ENCODE peak calls at places on chromosomes 7 and 10, in five cellular contexts. C, K, V, D and H are unnamed samples.

GRCh38 chr10:95906675-95907453 is 911 bp upstream of the CC2D2B start:
- DNase-seq in V (peak; percentile 63), C (peak; percentile 58), D (peak; percentile 11), K (no peak), H (peak; percentile 74)

GRCh38 chr10:42738669-42739068 is 43.9 kb upstream of the BMS1 start:
- DNase-seq in V (no peak), D (no peak), K (no peak), C (no peak), H (no peak)

GRCh38 chr7:128172963-128173362 is 68.1 kb upstream of the LEP start:
- DNase-seq in C (no peak), D (no peak), V (no peak), K (no peak), H (no peak)

GRCh38 chr10:73263948-73264347 is 11.5 kb upstream of the MRPS16 start:
- DNase-seq in V (no peak), K (no peak), D (no peak), C (peak; percentile 17), H (peak; percentile 39)

GRCh38 chr10:88196298-88196697 is 332.9 kb downstream of the PTEN start:
- DNase-seq in C (no peak), V (no peak), D (no peak), K (no peak), H (peak; percentile 14)

GRCh38 chr10:51224610-51225230 is 150.4 kb downstream of the PRKG1 start:
- DNase-seq in C (no peak), V (no peak), D (no peak), K (no peak), H (no peak)

GRCh38 chr10:11095374-11095785 is 77.7 kb downstream of the CELF2 start:
- DNase-seq in V (no peak), K (no peak), C (no peak), D (no peak), H (no peak)

GRCh38 chr10:114917927-114918672 is 19.9 kb upstream of the TRUB1 start:
- DNase-seq in D (no peak), V (no peak), K (no peak), C (no peak), H (no peak)

GRCh38 chr10:97101166-97101940 is 84.4 kb downstream of the SLIT1 start:
- DNase-seq in K (no peak), D (no peak), V (no peak), C (no peak), H (no peak)

GRCh38 chr7:51869452-51869851 is 552.8 kb upstream of the COBL start:
- DNase-seq in C (no peak), K (no peak), V (no peak), D (no peak), H (no peak)

GRCh38 chr10:16440396-16441105 is 3.7 kb downstream of the PTER start:
- DNase-seq in K (no peak), C (no peak), D (no peak), V (peak; percentile 24), H (peak; percentile 13)

GRCh38 chr10:55065185-55065584 is 264.2 kb upstream of the PCDH15 start:
- DNase-seq in K (no peak), V (no peak), D (no peak), C (peak; percentile 85), H (no peak)

GRCh38 chr10:92844746-92845145 is 3.6 kb upstream of the EXOC6 start:
- DNase-seq in C (no peak), D (no peak), K (no peak), V (no peak), H (peak; percentile 23)

GRCh38 chr7:3480197-3480596 is 179.1 kb downstream of the SDK1 start:
- DNase-seq in C (no peak), V (no peak), K (no peak), D (no peak), H (no peak)

GRCh38 chr7:53800746-53801145 is 741.4 kb upstream of the VSTM2A start:
- DNase-seq in V (no peak), C (no peak), K (no peak), D (no peak), H (no peak)

GRCh38 chr7:27277628-27278027 is 35.0 kb downstream of the EVX1 start:
- DNase-seq in D (no peak), V (peak; percentile 80), C (peak; percentile 35), K (no peak), H (peak; percentile 11)

GRCh38 chr10:126872768-126873167 is 32.5 kb upstream of the DOCK1 start:
- DNase-seq in D (peak; percentile 11), K (no peak), V (no peak), C (no peak), H (no peak)

GRCh38 chr7:6123843-6124242 is 92.7 kb downstream of the ANKRD61 start:
- DNase-seq in C (no peak), K (no peak), D (no peak), V (no peak), H (no peak)
- H3K36me3 ChIP-seq in C (peaks cover 59% of the 10 kb centered on the region), K (peaks cover 12% of the 10 kb centered on the region), D (peaks cover 23% of the 10 kb centered on the region), V (no peaks in the 10 kb centered on the region), H (peaks cover 12% of the 10 kb centered on the region)

DNA sequence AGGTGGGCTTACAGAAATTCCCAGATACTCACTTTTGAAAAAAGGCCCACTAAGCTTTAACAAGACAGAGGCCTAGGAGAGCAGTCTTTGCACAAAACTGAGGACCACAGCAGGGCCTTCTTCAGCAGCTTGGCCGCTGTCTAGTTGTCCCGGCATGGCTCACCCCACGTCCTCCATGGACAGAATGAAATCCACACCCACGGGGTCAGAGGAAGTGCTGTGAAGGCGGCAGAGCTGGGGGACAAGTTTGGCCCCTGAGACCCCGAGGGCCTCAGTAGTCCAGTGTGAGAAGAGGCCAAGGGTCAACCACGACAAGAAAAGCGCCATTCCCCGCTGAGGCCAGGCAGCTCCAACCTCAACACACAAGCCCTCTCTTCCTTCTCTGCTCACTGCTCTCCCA is 78.9 kb downstream of the ZRANB1 start:
- DNase-seq in D (no peak), C (no peak), V (no peak), K (no peak), H (no peak)
- H3K4me1 ChIP-seq in D (peaks cover 4% of the 10 kb centered on the region), C (peaks cover 14% of the 10 kb centered on the region), V (peaks cover 19% of the 10 kb centered on the region), K (peaks cover 26% of the 10 kb centered on the region), H (peaks cover 20% of the 10 kb centered on the region)

GRCh38 chr7:143390098-143390772 is 9.1 kb downstream of the ZYX start:
- DNase-seq in D (no peak), K (no peak), V (no peak), C (no peak), H (peak; percentile 8)
- H3K36me3 ChIP-seq in D (peaks cover 45% of the 10 kb centered on the region), K (peaks cover 11% of the 10 kb centered on the region), V (no peaks in the 10 kb centered on the region), C (peaks cover 24% of the 10 kb centered on the region), H (peaks cover 27% of the 10 kb centered on the region)

DNA sequence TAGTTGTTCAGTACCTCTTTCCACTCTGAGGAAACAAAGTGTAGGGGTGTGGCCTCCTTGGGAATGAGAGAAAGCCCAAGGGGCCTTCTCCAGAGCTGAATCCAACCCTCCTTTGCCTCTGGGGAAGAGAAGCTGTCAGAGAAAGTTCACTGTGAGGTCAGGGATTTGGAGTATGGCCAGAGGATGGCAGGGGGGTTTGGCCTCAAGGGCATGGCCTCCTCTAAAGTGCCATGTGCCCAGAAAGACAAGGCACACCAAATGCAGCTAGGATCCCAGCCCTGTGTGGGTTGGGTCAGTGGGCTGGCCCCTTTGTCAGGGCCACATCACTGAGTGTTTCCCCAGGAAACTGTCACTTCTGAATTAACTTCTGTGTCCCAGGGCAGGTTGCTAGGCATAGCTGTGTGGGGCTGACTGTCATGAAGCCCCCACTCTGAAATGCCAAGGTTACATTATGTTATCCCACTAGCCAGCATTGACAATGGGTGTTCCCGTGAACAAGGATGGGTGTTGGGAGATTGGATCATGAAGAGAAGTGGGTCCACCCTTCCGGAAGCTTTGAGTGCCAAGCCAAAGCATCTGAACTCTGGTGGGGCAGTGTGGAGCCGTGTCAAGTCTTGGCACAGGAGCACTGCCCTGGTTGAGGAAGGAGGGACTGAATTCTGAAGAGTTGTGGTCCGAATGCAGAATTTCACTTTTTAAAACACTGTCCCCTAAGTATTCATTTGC is 123.3 kb downstream of the ZMIZ1 start:
- DNase-seq in C (no peak), K (no peak), D (no peak), V (no peak), H (no peak)
- H3K4me1 ChIP-seq in C (peaks cover 63% of the 10 kb centered on the region), K (peaks cover 19% of the 10 kb centered on the region), D (peaks cover 19% of the 10 kb centered on the region), V (peaks cover 8% of the 10 kb centered on the region), H (peaks cover 40% of the 10 kb centered on the region)

GRCh38 chr7:48295572-48295971 is 124.3 kb downstream of the ABCA13 start:
- DNase-seq in D (no peak), V (no peak), K (no peak), C (no peak), H (peak; percentile 69)
- H3K36me3 ChIP-seq in D (no peaks in the 10 kb centered on the region), V (no peaks in the 10 kb centered on the region), K (no peaks in the 10 kb centered on the region), C (no peaks in the 10 kb centered on the region), H (no peaks in the 10 kb centered on the region)

DNA sequence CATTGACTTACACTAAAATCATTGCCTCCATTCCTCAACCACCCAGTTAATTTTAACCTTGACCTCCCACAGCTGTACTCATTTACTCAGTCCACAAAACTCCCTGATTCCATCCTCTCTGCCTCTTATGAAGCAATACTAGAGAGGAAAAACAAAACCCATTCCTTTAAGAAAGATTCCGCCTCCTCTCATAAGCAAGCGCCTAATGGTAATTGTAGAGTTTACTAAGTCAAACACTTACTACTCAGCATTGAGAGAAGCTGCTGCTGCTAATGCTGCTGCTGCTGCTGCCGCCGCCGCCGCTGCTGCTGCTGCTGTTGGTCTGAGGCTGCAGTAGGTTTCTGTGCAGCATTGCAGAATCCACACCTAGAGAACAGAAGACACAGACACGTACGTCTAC is 2.1 kb upstream of the ADD3 start:
- DNase-seq in D (no peak), K (no peak), V (peak; percentile 58), C (peak; percentile 35), H (peak; percentile 86)
- H3K4me1 ChIP-seq in D (peaks cover 15% of the 10 kb centered on the region), K (peaks cover 17% of the 10 kb centered on the region), V (no peaks in the 10 kb centered on the region), C (peaks cover 41% of the 10 kb centered on the region), H (peaks cover 31% of the 10 kb centered on the region)